ENCODE peak calls at places on chromosomes 3 and 15, in nine cellular contexts. K is DMS153, L is GM06990, P is brain microvascular endothelial cell, H is Ammon's horn, J is H4, R is chondrocyte, S is activated T-helper 1 cell treated with Interleukin-2 at 50 U/mL for 16 hours, M is mucosa of gallbladder. O is an unnamed sample.

GRCh38 chr15:98315951-98316350 is 332.4 kb upstream of the IGF1R start:
- DNase-seq in K (no peak), L (no peak), P (no peak), H (no peak), J (no peak), R (no peak), S (no peak), M (no peak), O (no peak)

GRCh38 chr3:32238027-32238815 is at the start of gene CMTM8:
- DNase-seq in K (peak), L (peak), P (no peak), H (no peak), J (peak), R (no peak), S (peak), M (peak), O (peak)

GRCh38 chr3:97579365-97579764 is 185.2 kb upstream of the ARL6 start:
- DNase-seq in K (peak), L (no peak), P (no peak), H (no peak), J (peak), R (no peak), S (no peak), M (no peak), O (peak)

GRCh38 chr15:78374436-78375393 is 34.6 kb downstream of the CRABP1 start:
- DNase-seq in K (peak), L (no peak), P (no peak), H (no peak), J (peak), R (peak), S (no peak), M (peak), O (no peak)

GRCh38 chr3:194986208-194987043 is 284.5 kb downstream of the XXYLT1 start:
- DNase-seq in K (no peak), L (no peak), P (no peak), H (no peak), J (peak), R (no peak), S (no peak), M (no peak), O (no peak)

GRCh38 chr3:2166552-2166951 is 67.9 kb downstream of the CNTN4 start:
- DNase-seq in K (no peak), L (no peak), P (no peak), H (no peak), J (peak), R (no peak), S (no peak), M (no peak), O (no peak)

GRCh38 chr15:51754267-51754666 is 2.9 kb downstream of the TMOD2 start:
- DNase-seq in K (no peak), L (no peak), P (no peak), H (no peak), J (no peak), R (no peak), S (no peak), M (no peak), O (no peak)

GRCh38 chr3:187292186-187292585 is 649 bp upstream of the MASP1 start:
- DNase-seq in K (no peak), L (no peak), P (no peak), H (peak), J (no peak), R (no peak), S (no peak), M (no peak), O (no peak)

GRCh38 chr3:10946526-10946925 is 46.0 kb upstream of the SLC6A1 start:
- DNase-seq in K (no peak), L (no peak), P (no peak), H (no peak), J (no peak), R (peak), S (no peak), M (no peak), O (no peak)